ENCODE peak calls at places on chromosomes 16 and 17, in seven cellular contexts. M is osteoblast, X is adrenal gland, Z is glutamatergic neuron, E is H9, K is lower lobe of right lung, Y is fibroblast of lung. U is an unnamed sample.

GRCh38 chr16:11833951-11834695 is 17.2 kb downstream of the RSL1D1 start:
- DNase-seq in M (peak; percentile 80), X (no peak), Z (no peak), E (no peak), K (no peak), Y (peak; percentile 75), U (no peak)

GRCh38 chr16:68286153-68287074 is 22.1 kb downstream of the SLC7A6 start:
- DNase-seq in M (no peak), X (no peak), Z (no peak), E (no peak), K (no peak), Y (no peak), U (no peak)

GRCh38 chr16:72894291-72895151 is 153.4 kb downstream of the ZFHX3 start:
- DNase-seq in M (peak; percentile 84), X (no peak), Z (no peak), E (no peak), K (no peak), Y (peak; percentile 60), U (peak; percentile 48)

GRCh38 chr16:8740775-8741355 is 56.6 kb downstream of the TMEM186 start:
- DNase-seq in M (no peak), X (peak; percentile 64), Z (no peak), E (no peak), K (no peak), Y (no peak), U (no peak)

GRCh38 chr17:34542700-34543336 is 36.6 kb upstream of the TMEM132E start:
- DNase-seq in M (no peak), X (no peak), Z (no peak), E (peak; percentile 68), K (peak; percentile 52), Y (peak; percentile 4), U (peak; percentile 17)

GRCh38 chr16:88772871-88773811 is 11.9 kb downstream of the PIEZO1 start:
- DNase-seq in M (peak; percentile 97), X (peak; percentile 53), Z (peak; percentile 82), E (no peak), K (peak; percentile 47), Y (peak; percentile 95), U (no peak)

GRCh38 chr16:87056083-87056482 is 261.1 kb downstream of the C16orf95 start:
- DNase-seq in M (peak; percentile 96), X (no peak), Z (no peak), E (peak; percentile 28), K (no peak), Y (peak; percentile 59), U (no peak)

GRCh38 chr17:44655983-44656700 is at the start of gene MEIOC:
- DNase-seq in M (peak; percentile 84), X (no peak), Z (peak; percentile 45), E (peak; percentile 98), K (no peak), Y (peak; percentile 11), U (no peak)

GRCh38 chr16:50494501-50495491 is 53.4 kb upstream of the NKD1 start:
- DNase-seq in M (no peak), X (no peak), Z (no peak), E (no peak), K (no peak), Y (no peak), U (no peak)

GRCh38 chr17:73750975-73751374 is 106.7 kb upstream of the SDK2 start:
- DNase-seq in M (peak; percentile 37), X (no peak), Z (no peak), E (no peak), K (no peak), Y (no peak), U (no peak)

GRCh38 chr16:64657316-64658011 is 464.4 kb downstream of the CDH11 start:
- DNase-seq in M (peak; percentile 46), X (no peak), Z (no peak), E (no peak), K (no peak), Y (peak; percentile 95), U (no peak)

GRCh38 chr17:6241381-6241780 is 171.2 kb downstream of the WSCD1 start:
- DNase-seq in M (peak; percentile 8), X (no peak), Z (no peak), E (peak; percentile 43), K (no peak), Y (no peak), U (no peak)

GRCh38 chr17:80408872-80409271 is 6.1 kb upstream of the ENDOV start:
- DNase-seq in M (no peak), X (peak; percentile 86), Z (no peak), E (no peak), K (no peak), Y (no peak), U (no peak)

GRCh38 chr17:2266045-2266864 is 37.3 kb downstream of the SMG6 start:
- DNase-seq in M (no peak), X (no peak), Z (no peak), E (no peak), K (no peak), Y (no peak), U (no peak)
- TF ChIP-seq CTCF in M (no peak), X (no peak), Z (no peak), E (no peak), K (no peak), Y (no peak), U (no peak)

GRCh38 chr16:3625911-3626732 is 14.7 kb upstream of the SLX4 start:
- DNase-seq in M (no peak), X (no peak), Z (no peak), E (no peak), K (no peak), Y (peak; percentile 39), U (no peak)
- TF ChIP-seq CTCF in M (no peak), X (no peak), Z (no peak), E (no peak), K (no peak), Y (no peak), U (no peak)

GRCh38 chr17:76973040-76973439 is 104.8 kb downstream of the MGAT5B start:
- DNase-seq in M (no peak), X (no peak), Z (no peak), E (no peak), K (no peak), Y (no peak), U (no peak)
- TF ChIP-seq CTCF in M (no peak), X (no peak), Z (no peak), E (no peak), K (no peak), Y (no peak), U (no peak)

DNA sequence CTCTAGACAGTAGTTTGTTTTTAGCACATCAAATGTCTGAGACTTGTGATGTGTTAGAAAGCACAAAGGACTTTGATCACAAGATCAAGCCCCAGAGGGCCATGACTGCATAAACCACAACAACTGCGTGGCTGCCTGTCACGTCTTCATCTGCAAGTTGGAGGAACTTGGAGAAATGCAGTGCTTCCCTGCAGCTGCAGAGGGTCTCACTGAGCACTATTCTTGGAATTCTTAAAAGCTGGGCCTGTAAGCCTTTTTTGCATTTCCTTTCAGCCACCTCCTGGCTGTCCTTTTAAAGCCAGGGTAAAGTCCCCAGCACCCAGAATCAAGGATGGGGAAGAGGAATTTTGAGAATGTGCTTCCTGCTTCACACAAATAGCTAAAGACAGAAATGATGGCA is 431.3 kb downstream of the MAF start:
- DNase-seq in M (no peak), X (peak; percentile 22), Z (no peak), E (peak; percentile 79), K (no peak), Y (peak; percentile 0), U (no peak)
- TF ChIP-seq CTCF in M (no peak), X (no peak), Z (no peak), E (peak; percentile 53), K (no peak), Y (no peak), U (no peak)

DNA sequence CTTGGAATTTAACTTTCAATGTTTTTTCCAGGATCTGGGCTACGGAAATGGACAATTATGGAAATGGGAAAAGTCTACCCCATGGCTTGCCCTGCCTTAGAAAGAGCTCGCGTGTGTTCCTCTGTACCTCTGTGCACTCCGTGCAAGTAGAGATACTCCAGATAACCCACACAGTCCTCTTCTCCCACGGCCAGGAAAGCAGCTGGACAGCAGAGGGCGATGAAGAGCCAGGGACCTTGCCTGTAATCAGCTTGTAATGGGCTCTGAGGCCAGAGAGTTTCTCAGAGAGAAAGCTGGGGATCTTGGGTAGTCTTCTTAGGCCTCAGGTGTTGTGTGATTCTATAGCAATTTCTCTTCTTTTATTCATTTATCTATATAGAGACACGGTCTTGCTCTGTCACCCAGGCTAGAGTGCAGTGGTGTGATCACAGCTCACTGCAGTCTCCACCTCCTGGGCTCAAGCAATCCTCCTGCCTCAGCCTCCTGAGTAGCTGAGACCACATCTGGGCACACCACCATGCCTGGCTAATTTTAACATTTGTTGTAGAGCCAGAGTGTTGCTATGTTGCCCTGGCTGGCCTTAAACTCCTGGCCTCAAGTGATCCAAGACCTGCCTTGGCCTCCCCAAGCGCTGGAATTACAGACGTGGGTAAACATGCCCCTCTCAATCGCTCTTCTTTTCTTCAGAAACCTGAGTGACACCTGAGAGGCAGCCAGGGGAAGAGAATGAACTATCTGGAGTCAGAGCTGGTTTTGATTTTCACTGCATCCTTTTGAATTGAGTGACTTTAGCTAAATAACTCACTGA is 2.3 kb upstream of the SOCS7 start:
- DNase-seq in M (peak; percentile 95), X (peak; percentile 85), Z (peak; percentile 93), E (peak; percentile 93), K (peak; percentile 86), Y (peak; percentile 64), U (peak; percentile 89)
- TF ChIP-seq CTCF in M (peak; percentile 98), X (peak; percentile 90), Z (peak; percentile 68), E (peak; percentile 94), K (peak; percentile 91), Y (peak; percentile 98), U (peak; percentile 92)

GRCh38 chr16:25372716-25373115 is 115.1 kb upstream of the ZKSCAN2 start:
- DNase-seq in M (no peak), X (no peak), Z (no peak), E (no peak), K (no peak), Y (no peak), U (no peak)
- TF ChIP-seq CTCF in M (no peak), X (no peak), Z (no peak), E (peak; percentile 58), K (no peak), Y (no peak), U (no peak)

GRCh38 chr17:46140645-46141197 is 52.5 kb downstream of the KANSL1 start:
- DNase-seq in M (no peak), X (no peak), Z (no peak), E (no peak), K (no peak), Y (no peak), U (no peak)

GRCh38 chr17:46141645-46142044 is 51.6 kb downstream of the KANSL1 start:
- DNase-seq in M (no peak), X (no peak), Z (no peak), E (no peak), K (no peak), Y (no peak), U (no peak)

GRCh38 chr17:46143827-46144236 is 49.4 kb downstream of the KANSL1 start:
- DNase-seq in M (peak; percentile 55), X (no peak), Z (no peak), E (no peak), K (no peak), Y (no peak), U (no peak)

GRCh38 chr17:46147167-46147749 is 46.0 kb downstream of the KANSL1 start:
- DNase-seq in M (no peak), X (no peak), Z (no peak), E (no peak), K (no peak), Y (no peak), U (no peak)

GRCh38 chr17:46144246-46144645 is 49.0 kb downstream of the KANSL1 start:
- DNase-seq in M (no peak), X (no peak), Z (no peak), E (no peak), K (no peak), Y (peak; percentile 69), U (no peak)
- TF ChIP-seq CTCF in M (no peak), X (no peak), Z (no peak), E (no peak), K (no peak), Y (no peak), U (no peak)